ENCODE peak calls at places on chromosomes 4 and X, in five cellular contexts. W is ecto neural progenitor cell, U is ACHN, D is dorsolateral prefrontal cortex, E is iPS-NIHi11. S is an unnamed sample.

GRCh38 chr4:138158746-138159297 is 83.3 kb downstream of the SLC7A11 start:
- DNase-seq in U (peak), E (no peak), D (no peak), W (no peak), S (peak)

GRCh38 chr4:53132117-53132889 is 233.6 kb downstream of the SCFD2 start:
- DNase-seq in W (no peak), E (no peak), D (no peak), U (no peak), S (no peak)

GRCh38 chr4:56870927-56871326 is 36.8 kb upstream of the REST start:
- DNase-seq in E (no peak), U (no peak), W (no peak), D (no peak), S (no peak)

GRCh38 chr4:152255437-152255836 is 280.5 kb downstream of the FBXW7 start:
- DNase-seq in U (no peak), W (no peak), E (no peak), D (no peak), S (no peak)

GRCh38 chr4:86848136-86848535 is 1.0 kb downstream of the SLC10A6 start:
- DNase-seq in D (no peak), W (no peak), U (no peak), E (no peak), S (no peak)

GRCh38 chr4:151992301-151992700 is 231.5 kb upstream of the GATB start:
- DNase-seq in D (no peak), U (no peak), W (no peak), E (no peak), S (no peak)

GRCh38 chrX:137550561-137551305 is 15.2 kb upstream of the ZIC3 start:
- DNase-seq in W (no peak), E (no peak), D (no peak), U (no peak), S (no peak)

GRCh38 chrX:1392376-1393130 is 640 bp upstream of the SLC25A6 start:
- DNase-seq in W (no peak), D (peak), U (peak), E (peak), S (peak)

GRCh38 chrX:108696690-108697089 is 39.7 kb downstream of the IRS4 start:
- DNase-seq in D (no peak), W (no peak), E (no peak), U (no peak), S (peak)